ENCODE peak calls at places on chromosomes 3 and 15, in four cellular contexts. One of them, this sample, is unnamed.

GRCh38 chr3:128112406-128112968 is 11.1 kb downstream of the RUVBL1 start:
- DNase-seq in GM12878: peak
- DNase-seq in A549: no peak
- DNase-seq in K562: no peak
- DNase-seq in this sample: peak

GRCh38 chr3:57958642-57959406 is 49.4 kb upstream of the FLNB start:
- DNase-seq in A549: no peak
- DNase-seq in GM12878: no peak
- DNase-seq in K562: peak
- DNase-seq in this sample: no peak

GRCh38 chr15:51516291-51516690 is 106.3 kb downstream of the DMXL2 start:
- DNase-seq in GM12878: no peak
- DNase-seq in A549: no peak
- DNase-seq in K562: no peak
- DNase-seq in this sample: no peak

GRCh38 chr3:125916376-125916978 is 52.5 kb upstream of the ROPN1B start:
- DNase-seq in K562: peak
- DNase-seq in A549: peak
- DNase-seq in GM12878: peak
- DNase-seq in this sample: peak

GRCh38 chr3:21256932-21257331 is 494.1 kb downstream of the ZNF385D start:
- DNase-seq in K562: no peak
- DNase-seq in A549: no peak
- DNase-seq in GM12878: no peak
- DNase-seq in this sample: no peak

GRCh38 chr3:127680790-127681189 is 8.0 kb downstream of the ABTB1 start:
- DNase-seq in K562: no peak
- DNase-seq in GM12878: no peak
- DNase-seq in A549: no peak
- DNase-seq in this sample: no peak

GRCh38 chr3:70982700-70983140 is 600.8 kb downstream of the FOXP1 start:
- DNase-seq in A549: peak
- DNase-seq in GM12878: peak
- DNase-seq in K562: no peak
- DNase-seq in this sample: peak

GRCh38 chr15:25424073-25424472 is 14.8 kb downstream of the UBE3A start:
- DNase-seq in GM12878: no peak
- DNase-seq in A549: no peak
- DNase-seq in K562: no peak
- DNase-seq in this sample: no peak

GRCh38 chr3:141656771-141657170 is 81.3 kb upstream of the RNF7 start:
- DNase-seq in GM12878: no peak
- DNase-seq in A549: no peak
- DNase-seq in K562: no peak
- DNase-seq in this sample: peak

GRCh38 chr15:77856718-77857346 is 220.7 kb downstream of the TBC1D2B start:
- DNase-seq in K562: no peak
- DNase-seq in A549: no peak
- DNase-seq in GM12878: no peak
- DNase-seq in this sample: no peak

GRCh38 chr15:96586901-96587300 is 256.4 kb downstream of the NR2F2 start:
- DNase-seq in A549: no peak
- DNase-seq in GM12878: no peak
- DNase-seq in K562: no peak
- DNase-seq in this sample: no peak

GRCh38 chr15:96583671-96584070 is 253.2 kb downstream of the NR2F2 start:
- DNase-seq in GM12878: no peak
- DNase-seq in K562: no peak
- DNase-seq in A549: no peak
- DNase-seq in this sample: no peak

GRCh38 chr15:96582473-96582872 is 252.0 kb downstream of the NR2F2 start:
- DNase-seq in K562: no peak
- DNase-seq in A549: no peak
- DNase-seq in GM12878: no peak
- DNase-seq in this sample: no peak

DNA sequence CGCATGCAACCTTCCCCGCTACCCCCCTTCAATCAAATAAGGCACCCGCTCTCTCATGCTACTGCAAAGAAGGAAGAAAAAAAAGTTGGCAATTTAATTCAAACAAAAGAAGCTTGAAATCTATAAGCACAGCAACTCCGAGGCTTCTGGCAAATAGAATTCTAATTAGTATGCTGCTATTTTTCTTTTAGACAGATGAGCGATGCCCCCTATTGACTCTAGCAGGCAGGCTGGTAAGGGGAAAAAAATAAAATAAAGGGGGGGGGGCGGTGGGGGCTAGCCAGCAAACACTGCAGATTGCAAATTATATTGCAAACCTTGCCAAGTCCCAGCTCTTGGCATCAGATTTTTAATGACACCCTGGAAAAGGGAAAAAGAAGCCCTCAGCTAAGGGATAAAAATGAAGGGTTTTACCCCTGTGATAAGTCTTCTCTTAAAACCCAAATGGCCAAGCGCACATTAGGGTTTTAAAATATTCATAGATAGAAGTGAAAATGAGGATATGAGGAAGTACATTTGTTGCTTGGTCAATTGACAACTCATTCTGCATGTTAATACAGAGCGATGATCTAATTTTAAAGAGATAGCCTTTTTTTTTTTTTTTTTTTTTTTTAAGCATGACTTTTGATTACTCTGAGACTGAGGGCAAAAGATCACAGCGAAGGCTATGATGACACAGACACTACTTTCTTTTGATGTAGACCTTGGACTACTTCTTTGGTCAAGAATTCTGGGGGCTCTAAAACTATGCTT is 255.3 kb downstream of the NR2F2 start:
- DNase-seq in K562: no peak
- DNase-seq in A549: no peak
- DNase-seq in GM12878: no peak
- DNase-seq in this sample: peak
- TF ChIP-seq ELK1 in K562: no peak
- TF ChIP-seq ELK1 in A549: no peak
- TF ChIP-seq ELK1 in GM12878: no peak
- TF ChIP-seq ELK1 in this sample: no peak

DNA sequence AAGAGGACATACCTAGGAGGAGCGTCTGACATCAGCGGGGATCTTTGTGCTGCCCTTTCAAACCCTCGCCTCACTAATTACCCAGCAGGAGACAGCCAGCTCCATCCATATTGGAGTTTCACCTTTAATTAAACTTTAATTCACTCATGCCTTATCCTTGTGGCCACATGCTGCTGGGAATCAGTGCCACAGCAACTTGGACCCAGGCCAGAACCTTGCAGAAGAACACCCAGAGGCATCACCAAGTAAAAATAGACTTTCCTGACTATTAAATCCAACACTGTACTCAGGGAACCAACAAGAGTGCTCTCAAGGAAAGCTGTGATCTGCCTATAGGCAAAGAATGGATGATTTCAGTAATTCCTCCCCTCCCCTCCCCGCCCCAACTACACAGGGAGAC is 23.9 kb downstream of the EIF1B start:
- DNase-seq in GM12878: no peak
- DNase-seq in A549: no peak
- DNase-seq in K562: no peak
- DNase-seq in this sample: no peak
- TF ChIP-seq ELK1 in GM12878: no peak
- TF ChIP-seq ELK1 in A549: no peak
- TF ChIP-seq ELK1 in K562: no peak
- TF ChIP-seq ELK1 in this sample: no peak

DNA sequence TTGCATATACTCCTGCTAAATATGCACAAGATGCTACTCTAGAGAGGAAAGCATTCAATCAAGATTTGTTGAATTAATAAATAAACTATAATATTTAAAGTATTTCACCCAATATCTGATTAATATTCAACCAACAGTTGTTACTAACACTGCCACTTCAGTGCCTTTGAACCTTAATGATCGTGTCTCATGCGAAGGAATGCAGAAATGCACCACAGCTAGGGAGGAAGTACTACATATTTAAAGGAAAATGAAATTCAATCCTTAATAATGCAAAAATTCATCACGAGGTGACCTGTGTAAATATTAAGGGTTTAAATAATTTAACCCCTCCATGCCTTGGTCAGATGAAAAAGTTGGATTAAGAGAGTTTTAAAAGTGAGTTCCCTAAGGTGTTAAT is 114.2 kb upstream of the DAZL start:
- DNase-seq in GM12878: no peak
- DNase-seq in K562: no peak
- DNase-seq in A549: no peak
- DNase-seq in this sample: no peak
- TF ChIP-seq ELK1 in GM12878: no peak
- TF ChIP-seq ELK1 in K562: no peak
- TF ChIP-seq ELK1 in A549: no peak
- TF ChIP-seq ELK1 in this sample: no peak

GRCh38 chr3:143627336-143627735 is 220.9 kb downstream of the SLC9A9 start:
- DNase-seq in GM12878: no peak
- DNase-seq in A549: no peak
- DNase-seq in K562: no peak
- DNase-seq in this sample: peak
- TF ChIP-seq ELK1 in GM12878: no peak
- TF ChIP-seq ELK1 in A549: no peak
- TF ChIP-seq ELK1 in K562: no peak
- TF ChIP-seq ELK1 in this sample: no peak

DNA sequence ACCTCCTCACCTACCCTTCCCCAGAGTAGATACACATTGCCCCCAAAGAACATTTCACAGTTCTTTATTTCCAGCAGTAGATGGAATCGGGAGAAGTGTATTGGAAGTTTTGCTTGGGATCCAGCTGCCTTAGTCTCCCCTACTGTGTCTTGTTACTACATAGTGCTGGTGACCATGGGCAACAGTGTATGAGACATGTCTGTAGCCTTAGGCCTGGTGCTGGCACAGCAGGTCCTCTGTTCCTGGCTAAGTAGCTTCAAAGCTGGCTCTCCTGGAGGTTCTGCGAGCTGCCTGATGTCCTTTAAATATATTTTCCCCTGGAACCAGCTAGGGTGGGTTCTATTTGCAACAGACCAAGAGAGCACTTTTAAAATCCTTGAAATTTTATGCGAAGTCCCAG is 174.7 kb downstream of the THSD4 start:
- DNase-seq in K562: no peak
- DNase-seq in GM12878: no peak
- DNase-seq in A549: no peak
- DNase-seq in this sample: no peak
- TF ChIP-seq ELK1 in K562: no peak
- TF ChIP-seq ELK1 in GM12878: no peak
- TF ChIP-seq ELK1 in A549: no peak
- TF ChIP-seq ELK1 in this sample: no peak

This sample was measured in IMR-90.